ENCODE peak calls at places on chromosomes 4 and X, in seven cellular contexts. H, E, S, U, P, X and F are unnamed samples. For H3K4me1, the result is how much of the 10 kb centered on the place peaks cover.

GRCh38 chr4:176883681-176884418 is 91.1 kb upstream of the VEGFC start:
- DNase-seq in H (no peak), E (no peak), S (no peak), U (no peak), P (no peak), X (no peak), F (no peak)

GRCh38 chr4:107600993-107601392 is 119.0 kb downstream of the PAPSS1 start:
- DNase-seq in H (no peak), E (no peak), S (no peak), U (no peak), P (no peak), X (no peak), F (no peak)

GRCh38 chr4:22500831-22501714 is 14.8 kb downstream of the ADGRA3 start:
- DNase-seq in H (no peak), E (no peak), S (no peak), U (no peak), P (no peak), X (no peak), F (no peak)

GRCh38 chrX:70226048-70226447 is 8.4 kb upstream of the AWAT1 start:
- DNase-seq in H (no peak), E (no peak), S (no peak), U (no peak), P (no peak), X (no peak), F (no peak)

GRCh38 chr4:5976921-5977320 is 41.3 kb downstream of the C4orf50 start:
- DNase-seq in H (no peak), E (peak), S (no peak), U (no peak), P (no peak), X (no peak), F (no peak)

GRCh38 chrX:119230850-119231249 is 5.2 kb upstream of the PGRMC1 start:
- DNase-seq in H (no peak), E (no peak), S (no peak), U (no peak), P (no peak), X (no peak), F (no peak)

GRCh38 chr4:128604840-128605239 is 204.7 kb upstream of the JADE1 start:
- DNase-seq in H (no peak), E (no peak), S (no peak), U (no peak), P (no peak), X (no peak), F (no peak)

GRCh38 chr4:80615099-80615498 is 279.6 kb downstream of the CFAP299 start:
- DNase-seq in H (no peak), E (no peak), S (no peak), U (no peak), P (no peak), X (no peak), F (no peak)

GRCh38 chr4:158169516-158169915 is 3.3 kb downstream of the GASK1B start:
- DNase-seq in H (no peak), E (no peak), S (no peak), U (no peak), P (no peak), X (no peak), F (no peak)

GRCh38 chrX:70476934-70477733 is 32.5 kb downstream of the DLG3 start:
- DNase-seq in H (no peak), E (no peak), S (no peak), U (no peak), P (no peak), X (no peak), F (no peak)

GRCh38 chr4:159273126-159273438 is 170.2 kb downstream of the RAPGEF2 start:
- DNase-seq in H (no peak), E (no peak), S (peak), U (peak), P (no peak), X (no peak), F (no peak)

GRCh38 chr4:176030391-176030790 is 35.2 kb upstream of the WDR17 start:
- DNase-seq in H (no peak), E (no peak), S (no peak), U (no peak), P (no peak), X (no peak), F (no peak)

GRCh38 chr4:58809366-58809765 is 1699.2 kb upstream of the IGFBP7 start:
- DNase-seq in H (no peak), E (no peak), S (no peak), U (no peak), P (no peak), X (no peak), F (no peak)

GRCh38 chrX:136608295-136608933 is 39.5 kb upstream of the CD40LG start:
- DNase-seq in H (peak), E (no peak), S (peak), U (peak), P (peak), X (peak), F (peak)

GRCh38 chr4:27318740-27319139 is 458.1 kb downstream of the STIM2 start:
- DNase-seq in H (no peak), E (no peak), S (peak), U (peak), P (no peak), X (no peak), F (no peak)

GRCh38 chrX:150649096-150649870 is 43.9 kb upstream of the MTMR1 start:
- DNase-seq in H (no peak), E (peak), S (peak), U (no peak), P (no peak), X (no peak), F (no peak)

GRCh38 chr4:184096561-184097239 is 121.0 kb downstream of the ENPP6 start:
- DNase-seq in H (no peak), E (no peak), S (no peak), U (no peak), P (no peak), X (no peak), F (no peak)

GRCh38 chrX:69243276-69243675 is 78.0 kb upstream of the PJA1 start:
- DNase-seq in H (no peak), E (no peak), S (no peak), U (no peak), P (no peak), X (no peak), F (no peak)

GRCh38 chrX:74343970-74344622 is 40.1 kb downstream of the ZCCHC13 start:
- DNase-seq in H (peak), E (no peak), S (peak), U (peak), P (peak), X (peak), F (peak)

GRCh38 chrX:150198776-150199175 is 164.3 kb upstream of the MAMLD1 start:
- DNase-seq in H (no peak), E (no peak), S (no peak), U (no peak), P (no peak), X (no peak), F (no peak)

GRCh38 chr4:94548571-94548970 is 96.8 kb downstream of the PDLIM5 start:
- DNase-seq in H (no peak), E (no peak), S (peak), U (peak), P (no peak), X (no peak), F (no peak)

GRCh38 chr4:126106658-126107057 is 791.9 kb downstream of the FAT4 start:
- DNase-seq in H (no peak), E (no peak), S (no peak), U (no peak), P (no peak), X (no peak), F (no peak)

GRCh38 chrX:20361890-20362262 is 95.2 kb upstream of the RPS6KA3 start:
- DNase-seq in H (no peak), E (no peak), S (no peak), U (peak), P (no peak), X (no peak), F (no peak)

GRCh38 chr4:46844325-46844917 is 64.6 kb downstream of the COX7B2 start:
- DNase-seq in H (peak), E (no peak), S (peak), U (peak), P (peak), X (no peak), F (peak)

GRCh38 chrX:7314425-7314824 is 166.5 kb upstream of the PUDP start:
- DNase-seq in H (no peak), E (no peak), S (no peak), U (no peak), P (no peak), X (no peak), F (no peak)

GRCh38 chr4:86108152-86108551 is 251.7 kb downstream of the MAPK10 start:
- DNase-seq in H (no peak), E (no peak), S (no peak), U (no peak), P (no peak), X (no peak), F (no peak)

GRCh38 chr4:108900018-108900417 is 137.2 kb upstream of the ETNPPL start:
- DNase-seq in H (no peak), E (no peak), S (no peak), U (peak), P (no peak), X (no peak), F (no peak)

GRCh38 chr4:141702472-141703182 is 66.2 kb downstream of the IL15 start:
- DNase-seq in H (no peak), E (no peak), S (no peak), U (peak), P (no peak), X (no peak), F (no peak)

GRCh38 chr4:7564242-7564641 is 129.5 kb upstream of the PSAPL1 start:
- DNase-seq in H (no peak), E (no peak), S (peak), U (no peak), P (no peak), X (no peak), F (no peak)

GRCh38 chrX:71919436-71919835 is 8.8 kb downstream of the NHSL2 start:
- DNase-seq in H (no peak), E (no peak), S (no peak), U (no peak), P (no peak), X (no peak), F (no peak)

GRCh38 chrX:18422325-18422724 is 3.1 kb upstream of the CDKL5 start:
- DNase-seq in H (no peak), E (no peak), S (no peak), U (no peak), P (no peak), X (no peak), F (no peak)

GRCh38 chrX:19673334-19674040 is 158.2 kb upstream of the MAP3K15 start:
- DNase-seq in H (no peak), E (peak), S (peak), U (no peak), P (no peak), X (no peak), F (no peak)

GRCh38 chr4:40255722-40256281 is 59.0 kb downstream of the RHOH start:
- DNase-seq in H (no peak), E (no peak), S (no peak), U (no peak), P (no peak), X (no peak), F (no peak)

GRCh38 chr4:40253906-40254305 is 57.1 kb downstream of the RHOH start:
- DNase-seq in H (no peak), E (no peak), S (no peak), U (no peak), P (no peak), X (no peak), F (no peak)

GRCh38 chr4:40256329-40256728 is 59.5 kb downstream of the RHOH start:
- DNase-seq in H (no peak), E (no peak), S (no peak), U (no peak), P (no peak), X (no peak), F (no peak)

GRCh38 chr4:40258624-40259023 is 61.8 kb downstream of the RHOH start:
- DNase-seq in H (no peak), E (no peak), S (no peak), U (no peak), P (no peak), X (no peak), F (no peak)

GRCh38 chr4:40254961-40255721 is 58.3 kb downstream of the RHOH start:
- DNase-seq in H (no peak), E (no peak), S (no peak), U (no peak), P (no peak), X (no peak), F (no peak)
- H3K4me1 ChIP-seq in H (under half), E (under half), S (under half), U (under half), P (half or more), X (half or more), F (half or more)

DNA sequence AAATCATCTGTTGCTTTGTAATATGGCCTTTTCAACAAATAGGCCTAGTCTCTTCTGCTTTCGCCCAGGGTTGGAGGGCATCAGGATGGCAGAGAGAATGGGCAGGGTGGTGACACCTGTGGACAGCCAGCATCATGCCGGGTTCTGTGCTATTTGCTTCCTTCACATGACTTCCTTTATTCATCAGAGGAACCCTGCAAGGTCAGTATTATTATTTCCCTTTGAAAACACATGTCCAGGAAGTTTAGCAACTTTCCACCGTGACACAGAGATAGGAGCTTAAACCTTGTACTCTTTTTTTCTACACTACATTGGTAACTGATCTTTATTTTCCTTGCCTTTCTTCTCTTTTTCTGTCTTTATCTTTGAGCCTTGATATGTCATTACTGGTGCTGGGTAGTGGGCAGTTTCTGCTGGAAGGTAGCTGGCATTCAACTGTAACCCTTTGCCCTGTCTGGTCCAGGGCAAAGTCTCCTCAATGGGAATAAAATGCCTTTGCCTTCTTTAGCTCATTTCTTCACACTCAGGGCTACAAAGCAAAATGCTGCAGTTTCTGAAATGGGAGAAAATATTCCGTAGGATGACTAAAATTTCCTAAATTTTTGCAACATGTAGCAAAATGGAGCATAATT is 5.0 kb upstream of the MGST2 start:
- DNase-seq in H (no peak), E (no peak), S (no peak), U (no peak), P (no peak), X (no peak), F (no peak)
- H3K4me1 ChIP-seq in H (under half), E (under half), S (under half), U (under half), P (under half), X (under half), F (under half)

GRCh38 chrX:55006827-55007621 is 6.9 kb downstream of the APEX2 start:
- DNase-seq in H (no peak), E (peak), S (no peak), U (no peak), P (no peak), X (no peak), F (no peak)
- H3K4me1 ChIP-seq in H (under half), E (under half), S (under half), U (under half), P (under half), X (under half), F (under half)

GRCh38 chr4:15681067-15681371 is 608 bp upstream of the FAM200B start:
- DNase-seq in H (no peak), E (no peak), S (no peak), U (no peak), P (no peak), X (no peak), F (no peak)
- H3K4me1 ChIP-seq in H (under half), E (under half), S (under half), U (under half), P (under half), X (under half), F (under half)

GRCh38 chr4:76199664-76200211 is 13.9 kb downstream of the SCARB2 start:
- DNase-seq in H (peak), E (no peak), S (no peak), U (no peak), P (no peak), X (no peak), F (no peak)
- H3K4me1 ChIP-seq in H (half or more), E (under half), S (under half), U (under half), P (under half), X (under half), F (under half)

DNA sequence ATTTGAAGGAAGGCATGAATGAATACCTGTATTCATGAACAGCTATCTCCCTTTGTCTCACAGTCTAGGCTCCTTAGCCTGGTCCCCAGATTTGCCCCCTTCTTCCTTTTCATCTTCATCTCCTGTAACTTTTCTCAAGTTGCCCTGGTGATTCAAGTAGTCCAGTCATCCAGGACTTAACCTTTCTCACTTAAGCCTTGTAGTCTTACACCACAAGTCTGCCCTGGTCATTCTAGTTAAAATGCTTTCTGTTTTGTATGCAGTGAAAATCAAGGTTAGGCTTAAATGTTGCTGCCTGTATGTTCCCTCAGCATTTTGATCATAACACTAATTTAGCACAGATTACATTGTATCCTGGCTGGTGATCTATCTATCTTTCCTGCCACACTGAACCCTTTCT is 58.5 kb upstream of the SLC7A11 start:
- DNase-seq in H (no peak), E (no peak), S (no peak), U (no peak), P (no peak), X (no peak), F (no peak)
- H3K4me1 ChIP-seq in H (under half), E (under half), S (under half), U (under half), P (under half), X (under half), F (under half)